ENCODE peak calls at places on chromosome 1, in ten cellular contexts. One of them, this sample, is unnamed.
A peak's percentile ranks its signal among the peaks of the same experiment; 100 is the strongest.

GRCh38 chr1:204889681-204890373 is 19.2 kb downstream of the NFASC start:
- DNase-seq in stomach: no peak
- DNase-seq in suprapubic skin: no peak
- DNase-seq in HepG2: no peak
- DNase-seq in esophagus muscularis mucosa: no peak
- DNase-seq in transverse colon: no peak
- DNase-seq in H1: no peak
- DNase-seq in K562: no peak
- DNase-seq in tibial nerve: no peak
- DNase-seq in upper lobe of left lung: no peak
- DNase-seq in this sample: no peak

GRCh38 chr1:230794871-230795645 is 47.9 kb downstream of the CAPN9 start:
- DNase-seq in HepG2: no peak
- DNase-seq in stomach: no peak
- DNase-seq in suprapubic skin: no peak
- DNase-seq in esophagus muscularis mucosa: peak; percentile 90
- DNase-seq in H1: no peak
- DNase-seq in tibial nerve: no peak
- DNase-seq in K562: no peak
- DNase-seq in transverse colon: no peak
- DNase-seq in upper lobe of left lung: no peak
- DNase-seq in this sample: no peak

GRCh38 chr1:240719953-240720700 is 108.2 kb upstream of the GREM2 start:
- DNase-seq in HepG2: no peak
- DNase-seq in esophagus muscularis mucosa: no peak
- DNase-seq in stomach: no peak
- DNase-seq in suprapubic skin: no peak
- DNase-seq in K562: no peak
- DNase-seq in transverse colon: no peak
- DNase-seq in H1: no peak
- DNase-seq in tibial nerve: no peak
- DNase-seq in upper lobe of left lung: no peak
- DNase-seq in this sample: no peak

GRCh38 chr1:31723828-31724359 is 20.1 kb upstream of the COL16A1 start:
- DNase-seq in tibial nerve: peak; percentile 38
- DNase-seq in stomach: peak; percentile 74
- DNase-seq in esophagus muscularis mucosa: no peak
- DNase-seq in transverse colon: peak; percentile 72
- DNase-seq in HepG2: peak; percentile 57
- DNase-seq in suprapubic skin: no peak
- DNase-seq in K562: peak; percentile 83
- DNase-seq in H1: no peak
- DNase-seq in upper lobe of left lung: no peak
- DNase-seq in this sample: peak; percentile 77

GRCh38 chr1:246565751-246566127 is 322 bp downstream of the TFB2M start:
- DNase-seq in transverse colon: no peak
- DNase-seq in K562: no peak
- DNase-seq in H1: peak; percentile 9
- DNase-seq in esophagus muscularis mucosa: no peak
- DNase-seq in upper lobe of left lung: no peak
- DNase-seq in HepG2: peak; percentile 53
- DNase-seq in tibial nerve: no peak
- DNase-seq in suprapubic skin: no peak
- DNase-seq in stomach: no peak
- DNase-seq in this sample: no peak

GRCh38 chr1:22880174-22880601 is 92.5 kb downstream of the LACTBL1 start:
- DNase-seq in esophagus muscularis mucosa: no peak
- DNase-seq in K562: no peak
- DNase-seq in upper lobe of left lung: no peak
- DNase-seq in HepG2: no peak
- DNase-seq in transverse colon: no peak
- DNase-seq in H1: no peak
- DNase-seq in tibial nerve: no peak
- DNase-seq in stomach: no peak
- DNase-seq in suprapubic skin: no peak
- DNase-seq in this sample: no peak

GRCh38 chr1:242219298-242219901 is 220.5 kb upstream of the MAP1LC3C start:
- DNase-seq in esophagus muscularis mucosa: no peak
- DNase-seq in upper lobe of left lung: no peak
- DNase-seq in stomach: no peak
- DNase-seq in tibial nerve: no peak
- DNase-seq in H1: no peak
- DNase-seq in suprapubic skin: no peak
- DNase-seq in HepG2: no peak
- DNase-seq in K562: no peak
- DNase-seq in transverse colon: no peak
- DNase-seq in this sample: no peak

GRCh38 chr1:111739222-111739983 is at the start of gene INKA2:
- DNase-seq in K562: peak; percentile 96
- DNase-seq in transverse colon: peak; percentile 91
- DNase-seq in suprapubic skin: peak; percentile 95
- DNase-seq in tibial nerve: peak; percentile 67
- DNase-seq in esophagus muscularis mucosa: peak; percentile 97
- DNase-seq in HepG2: peak; percentile 83
- DNase-seq in stomach: peak; percentile 91
- DNase-seq in upper lobe of left lung: peak; percentile 95
- DNase-seq in H1: no peak
- DNase-seq in this sample: peak; percentile 88

GRCh38 chr1:61752921-61753389 is 10.7 kb downstream of the PATJ start:
- DNase-seq in transverse colon: no peak
- DNase-seq in esophagus muscularis mucosa: no peak
- DNase-seq in H1: no peak
- DNase-seq in upper lobe of left lung: no peak
- DNase-seq in stomach: no peak
- DNase-seq in tibial nerve: no peak
- DNase-seq in HepG2: peak; percentile 41
- DNase-seq in K562: no peak
- DNase-seq in suprapubic skin: no peak
- DNase-seq in this sample: no peak

GRCh38 chr1:217453816-217454215 is 177.1 kb downstream of the GPATCH2 start:
- DNase-seq in transverse colon: no peak
- DNase-seq in suprapubic skin: no peak
- DNase-seq in stomach: no peak
- DNase-seq in H1: no peak
- DNase-seq in HepG2: no peak
- DNase-seq in K562: no peak
- DNase-seq in esophagus muscularis mucosa: no peak
- DNase-seq in tibial nerve: no peak
- DNase-seq in upper lobe of left lung: no peak
- DNase-seq in this sample: no peak

GRCh38 chr1:32635508-32636277 is 14.7 kb downstream of the ZBTB8OS start:
- DNase-seq in stomach: no peak
- DNase-seq in transverse colon: no peak
- DNase-seq in esophagus muscularis mucosa: no peak
- DNase-seq in K562: no peak
- DNase-seq in upper lobe of left lung: no peak
- DNase-seq in HepG2: no peak
- DNase-seq in suprapubic skin: no peak
- DNase-seq in H1: no peak
- DNase-seq in tibial nerve: no peak
- DNase-seq in this sample: no peak

GRCh38 chr1:11768821-11769220 is 6.8 kb downstream of the C1orf167 start:
- DNase-seq in tibial nerve: no peak
- DNase-seq in suprapubic skin: no peak
- DNase-seq in H1: no peak
- DNase-seq in HepG2: no peak
- DNase-seq in stomach: no peak
- DNase-seq in upper lobe of left lung: no peak
- DNase-seq in K562: no peak
- DNase-seq in esophagus muscularis mucosa: no peak
- DNase-seq in transverse colon: no peak
- DNase-seq in this sample: no peak

GRCh38 chr1:55195523-55196233 is 19.5 kb downstream of the USP24 start:
- DNase-seq in suprapubic skin: no peak
- DNase-seq in K562: no peak
- DNase-seq in esophagus muscularis mucosa: no peak
- DNase-seq in transverse colon: no peak
- DNase-seq in stomach: no peak
- DNase-seq in H1: no peak
- DNase-seq in HepG2: no peak
- DNase-seq in tibial nerve: no peak
- DNase-seq in upper lobe of left lung: no peak
- DNase-seq in this sample: no peak

GRCh38 chr1:67618285-67619018 is 66.5 kb upstream of the GADD45A start:
- DNase-seq in upper lobe of left lung: peak; percentile 34
- DNase-seq in transverse colon: peak; percentile 31
- DNase-seq in stomach: peak; percentile 64
- DNase-seq in tibial nerve: peak; percentile 50
- DNase-seq in HepG2: no peak
- DNase-seq in esophagus muscularis mucosa: peak; percentile 92
- DNase-seq in K562: no peak
- DNase-seq in H1: no peak
- DNase-seq in suprapubic skin: no peak
- DNase-seq in this sample: peak; percentile 79

GRCh38 chr1:161092621-161093028 is 3.3 kb upstream of the NECTIN4 start:
- DNase-seq in HepG2: no peak
- DNase-seq in suprapubic skin: no peak
- DNase-seq in tibial nerve: no peak
- DNase-seq in upper lobe of left lung: no peak
- DNase-seq in esophagus muscularis mucosa: no peak
- DNase-seq in H1: no peak
- DNase-seq in stomach: no peak
- DNase-seq in K562: no peak
- DNase-seq in transverse colon: no peak
- DNase-seq in this sample: no peak

GRCh38 chr1:29805896-29806160 is 569.5 kb downstream of the PTPRU start:
- DNase-seq in upper lobe of left lung: peak; percentile 10
- DNase-seq in esophagus muscularis mucosa: no peak
- DNase-seq in suprapubic skin: no peak
- DNase-seq in tibial nerve: no peak
- DNase-seq in HepG2: no peak
- DNase-seq in transverse colon: no peak
- DNase-seq in H1: no peak
- DNase-seq in stomach: peak; percentile 3
- DNase-seq in K562: no peak
- DNase-seq in this sample: no peak

GRCh38 chr1:29806646-29807319 is 570.5 kb downstream of the PTPRU start:
- DNase-seq in HepG2: no peak
- DNase-seq in tibial nerve: no peak
- DNase-seq in stomach: no peak
- DNase-seq in K562: no peak
- DNase-seq in suprapubic skin: no peak
- DNase-seq in transverse colon: no peak
- DNase-seq in esophagus muscularis mucosa: no peak
- DNase-seq in H1: no peak
- DNase-seq in upper lobe of left lung: peak; percentile 9
- DNase-seq in this sample: no peak

GRCh38 chr1:29809446-29810120 is 573.3 kb downstream of the PTPRU start:
- DNase-seq in tibial nerve: no peak
- DNase-seq in K562: no peak
- DNase-seq in transverse colon: no peak
- DNase-seq in stomach: peak; percentile 16
- DNase-seq in HepG2: no peak
- DNase-seq in H1: no peak
- DNase-seq in upper lobe of left lung: peak; percentile 3
- DNase-seq in suprapubic skin: peak; percentile 38
- DNase-seq in esophagus muscularis mucosa: no peak
- DNase-seq in this sample: no peak

GRCh38 chr1:29810121-29811120 is 574.1 kb downstream of the PTPRU start:
- DNase-seq in transverse colon: no peak
- DNase-seq in upper lobe of left lung: peak; percentile 12
- DNase-seq in H1: no peak
- DNase-seq in HepG2: no peak
- DNase-seq in K562: no peak
- DNase-seq in esophagus muscularis mucosa: no peak
- DNase-seq in suprapubic skin: no peak
- DNase-seq in tibial nerve: no peak
- DNase-seq in stomach: peak; percentile 18
- DNase-seq in this sample: no peak

GRCh38 chr1:29808141-29808995 is 572.0 kb downstream of the PTPRU start:
- DNase-seq in HepG2: no peak
- DNase-seq in H1: no peak
- DNase-seq in tibial nerve: no peak
- DNase-seq in K562: no peak
- DNase-seq in stomach: peak; percentile 13
- DNase-seq in transverse colon: no peak
- DNase-seq in suprapubic skin: peak; percentile 31
- DNase-seq in esophagus muscularis mucosa: no peak
- DNase-seq in upper lobe of left lung: peak; percentile 15
- DNase-seq in this sample: no peak
- TF ChIP-seq EP300 in HepG2: no peak
- TF ChIP-seq EP300 in H1: no peak
- TF ChIP-seq EP300 in tibial nerve: no peak
- TF ChIP-seq EP300 in K562: no peak
- TF ChIP-seq EP300 in stomach: no peak
- TF ChIP-seq EP300 in transverse colon: no peak
- TF ChIP-seq EP300 in suprapubic skin: no peak
- TF ChIP-seq EP300 in esophagus muscularis mucosa: no peak
- TF ChIP-seq EP300 in upper lobe of left lung: no peak
- TF ChIP-seq EP300 in this sample: no peak

GRCh38 chr1:6784560-6785317 is 515 bp upstream of the CAMTA1 start:
- DNase-seq in H1: peak; percentile 100
- DNase-seq in tibial nerve: peak; percentile 100
- DNase-seq in stomach: peak; percentile 100
- DNase-seq in esophagus muscularis mucosa: peak; percentile 100
- DNase-seq in HepG2: peak; percentile 100
- DNase-seq in transverse colon: peak; percentile 100
- DNase-seq in K562: peak; percentile 100
- DNase-seq in upper lobe of left lung: peak; percentile 100
- DNase-seq in suprapubic skin: peak; percentile 100
- DNase-seq in this sample: peak; percentile 100
- H3K36me3 ChIP-seq in H1: no peaks in the 10 kb centered on the region
- H3K36me3 ChIP-seq in tibial nerve: no peaks in the 10 kb centered on the region
- H3K36me3 ChIP-seq in stomach: no peaks in the 10 kb centered on the region
- H3K36me3 ChIP-seq in esophagus muscularis mucosa: no peaks in the 10 kb centered on the region
- H3K36me3 ChIP-seq in HepG2: no peaks in the 10 kb centered on the region
- H3K36me3 ChIP-seq in transverse colon: no peaks in the 10 kb centered on the region
- H3K36me3 ChIP-seq in K562: peaks cover 4% of the 10 kb centered on the region
- H3K36me3 ChIP-seq in upper lobe of left lung: no peaks in the 10 kb centered on the region
- H3K36me3 ChIP-seq in suprapubic skin: no peaks in the 10 kb centered on the region
- H3K36me3 ChIP-seq in this sample: no peaks in the 10 kb centered on the region

GRCh38 chr1:45258059-45258650 is 51.8 kb upstream of the ZSWIM5 start:
- DNase-seq in stomach: no peak
- DNase-seq in esophagus muscularis mucosa: no peak
- DNase-seq in tibial nerve: no peak
- DNase-seq in suprapubic skin: no peak
- DNase-seq in upper lobe of left lung: no peak
- DNase-seq in H1: no peak
- DNase-seq in HepG2: no peak
- DNase-seq in transverse colon: no peak
- DNase-seq in K562: no peak
- DNase-seq in this sample: no peak
- TF ChIP-seq POLR2A in stomach: no peak
- TF ChIP-seq POLR2A in esophagus muscularis mucosa: no peak
- TF ChIP-seq POLR2A in tibial nerve: no peak
- TF ChIP-seq POLR2A in suprapubic skin: no peak
- TF ChIP-seq POLR2A in upper lobe of left lung: no peak
- TF ChIP-seq POLR2A in H1: no peak
- TF ChIP-seq POLR2A in HepG2: no peak
- TF ChIP-seq POLR2A in transverse colon: no peak
- TF ChIP-seq POLR2A in K562: no peak
- TF ChIP-seq POLR2A in this sample: no peak

DNA sequence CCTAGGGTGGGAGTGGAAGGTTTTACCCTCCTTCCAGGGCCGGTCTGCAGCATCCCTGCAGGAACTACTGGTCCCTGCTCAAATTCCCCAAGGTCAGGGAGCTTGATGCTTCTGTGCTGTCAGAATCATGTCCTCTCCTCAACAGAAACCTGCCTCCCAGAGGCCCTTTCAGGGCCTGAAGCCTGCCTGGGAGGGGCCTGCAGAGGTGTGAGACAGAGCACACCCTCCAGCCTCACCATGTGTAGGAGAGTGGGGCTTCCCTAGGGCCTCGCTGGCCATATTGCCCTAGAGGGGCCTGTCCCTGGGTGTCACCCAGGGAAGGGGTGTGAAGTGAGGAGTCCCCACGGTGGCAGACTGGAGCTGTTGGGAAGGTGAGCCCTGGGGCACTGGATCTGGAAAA is 21.1 kb downstream of the KNCN start:
- DNase-seq in K562: no peak
- DNase-seq in tibial nerve: no peak
- DNase-seq in stomach: no peak
- DNase-seq in HepG2: no peak
- DNase-seq in suprapubic skin: no peak
- DNase-seq in H1: no peak
- DNase-seq in esophagus muscularis mucosa: no peak
- DNase-seq in transverse colon: no peak
- DNase-seq in upper lobe of left lung: no peak
- DNase-seq in this sample: no peak
- TF ChIP-seq EP300 in K562: no peak
- TF ChIP-seq EP300 in tibial nerve: no peak
- TF ChIP-seq EP300 in stomach: no peak
- TF ChIP-seq EP300 in HepG2: no peak
- TF ChIP-seq EP300 in suprapubic skin: no peak
- TF ChIP-seq EP300 in H1: no peak
- TF ChIP-seq EP300 in esophagus muscularis mucosa: no peak
- TF ChIP-seq EP300 in transverse colon: no peak
- TF ChIP-seq EP300 in upper lobe of left lung: no peak
- TF ChIP-seq EP300 in this sample: no peak

This sample was measured in ovary.